ENCODE peak calls at places on chromosome 4, in four cellular contexts. One of them, this sample, is unnamed. For H3K4me1 and H3K27me3, the result is how much of the 10 kb centered on the place peaks cover.

GRCh38 chr4:2796261-2797187 is 3.6 kb downstream of the SH3BP2 start:
- DNase-seq in pancreas: peak
- DNase-seq in cardiac muscle cell: no peak
- DNase-seq in psoas muscle: peak
- DNase-seq in this sample: peak

GRCh38 chr4:152063301-152064235 is 302.8 kb upstream of the GATB start:
- DNase-seq in pancreas: no peak
- DNase-seq in cardiac muscle cell: no peak
- DNase-seq in psoas muscle: peak
- DNase-seq in this sample: no peak

GRCh38 chr4:182828678-182829025 is 88.5 kb downstream of the DCTD start:
- DNase-seq in pancreas: no peak
- DNase-seq in cardiac muscle cell: no peak
- DNase-seq in psoas muscle: no peak
- DNase-seq in this sample: no peak

GRCh38 chr4:159400782-159401712 is 298.2 kb downstream of the RAPGEF2 start:
- DNase-seq in pancreas: no peak
- DNase-seq in cardiac muscle cell: peak
- DNase-seq in psoas muscle: no peak
- DNase-seq in this sample: no peak

GRCh38 chr4:139368990-139369389 is 66.7 kb upstream of the NDUFC1 start:
- DNase-seq in pancreas: no peak
- DNase-seq in cardiac muscle cell: no peak
- DNase-seq in psoas muscle: no peak
- DNase-seq in this sample: no peak

GRCh38 chr4:46649390-46649789 is 259.5 kb upstream of the GABRA2 start:
- DNase-seq in pancreas: no peak
- DNase-seq in cardiac muscle cell: peak
- DNase-seq in psoas muscle: no peak
- DNase-seq in this sample: no peak

GRCh38 chr4:114287079-114287696 is 307.7 kb upstream of the ARSJ start:
- DNase-seq in pancreas: no peak
- DNase-seq in cardiac muscle cell: no peak
- DNase-seq in psoas muscle: no peak
- DNase-seq in this sample: no peak

GRCh38 chr4:140725556-140725955 is 30.6 kb downstream of the TBC1D9 start:
- DNase-seq in pancreas: no peak
- DNase-seq in cardiac muscle cell: no peak
- DNase-seq in psoas muscle: no peak
- DNase-seq in this sample: no peak

GRCh38 chr4:3436798-3437581 is 4.8 kb upstream of the HGFAC start:
- DNase-seq in pancreas: no peak
- DNase-seq in cardiac muscle cell: peak
- DNase-seq in psoas muscle: peak
- DNase-seq in this sample: peak

GRCh38 chr4:163542275-163542674 is 47.8 kb downstream of the TMA16 start:
- DNase-seq in pancreas: no peak
- DNase-seq in cardiac muscle cell: no peak
- DNase-seq in psoas muscle: no peak
- DNase-seq in this sample: no peak

GRCh38 chr4:48360285-48360965 is 19.1 kb downstream of the SLAIN2 start:
- DNase-seq in pancreas: no peak
- DNase-seq in cardiac muscle cell: peak
- DNase-seq in psoas muscle: no peak
- DNase-seq in this sample: no peak

GRCh38 chr4:82744284-82744963 is 54.2 kb downstream of the SCD5 start:
- DNase-seq in pancreas: peak
- DNase-seq in cardiac muscle cell: no peak
- DNase-seq in psoas muscle: no peak
- DNase-seq in this sample: no peak

GRCh38 chr4:2843909-2844584 is 403 bp downstream of the ADD1 start:
- DNase-seq in pancreas: peak
- DNase-seq in cardiac muscle cell: peak
- DNase-seq in psoas muscle: peak
- DNase-seq in this sample: peak

GRCh38 chr4:152500798-152501434 is 35.0 kb downstream of the FBXW7 start:
- DNase-seq in pancreas: peak
- DNase-seq in cardiac muscle cell: peak
- DNase-seq in psoas muscle: no peak
- DNase-seq in this sample: no peak

GRCh38 chr4:108001540-108001939 is 11.9 kb downstream of the HADH start:
- DNase-seq in pancreas: no peak
- DNase-seq in cardiac muscle cell: no peak
- DNase-seq in psoas muscle: no peak
- DNase-seq in this sample: no peak

GRCh38 chr4:38089961-38090360 is 129.8 kb downstream of the PTTG2 start:
- DNase-seq in pancreas: no peak
- DNase-seq in cardiac muscle cell: no peak
- DNase-seq in psoas muscle: no peak
- DNase-seq in this sample: no peak

GRCh38 chr4:128275351-128275750 is 12.3 kb downstream of the PGRMC2 start:
- DNase-seq in pancreas: no peak
- DNase-seq in cardiac muscle cell: no peak
- DNase-seq in psoas muscle: no peak
- DNase-seq in this sample: no peak

GRCh38 chr4:43008793-43009192 is 116.3 kb downstream of the GRXCR1 start:
- DNase-seq in pancreas: no peak
- DNase-seq in cardiac muscle cell: no peak
- DNase-seq in psoas muscle: no peak
- DNase-seq in this sample: no peak

GRCh38 chr4:84167579-84167978 is 331.5 kb downstream of the NKX6-1 start:
- DNase-seq in pancreas: no peak
- DNase-seq in cardiac muscle cell: no peak
- DNase-seq in psoas muscle: no peak
- DNase-seq in this sample: no peak

GRCh38 chr4:41745292-41746024 is 3.1 kb downstream of the PHOX2B start:
- DNase-seq in pancreas: no peak
- DNase-seq in cardiac muscle cell: no peak
- DNase-seq in psoas muscle: no peak
- DNase-seq in this sample: peak

GRCh38 chr4:40607224-40607623 is 22.4 kb downstream of the RBM47 start:
- DNase-seq in pancreas: no peak
- DNase-seq in cardiac muscle cell: peak
- DNase-seq in psoas muscle: no peak
- DNase-seq in this sample: no peak

GRCh38 chr4:126233483-126233882 is 918.7 kb downstream of the FAT4 start:
- DNase-seq in pancreas: no peak
- DNase-seq in cardiac muscle cell: no peak
- DNase-seq in psoas muscle: no peak
- DNase-seq in this sample: no peak

GRCh38 chr4:126242679-126243390 is 928.1 kb downstream of the FAT4 start:
- DNase-seq in pancreas: no peak
- DNase-seq in cardiac muscle cell: peak
- DNase-seq in psoas muscle: peak
- DNase-seq in this sample: no peak

GRCh38 chr4:126241631-126242030 is 926.9 kb downstream of the FAT4 start:
- DNase-seq in pancreas: no peak
- DNase-seq in cardiac muscle cell: peak
- DNase-seq in psoas muscle: no peak
- DNase-seq in this sample: no peak

GRCh38 chr4:126238010-126238409 is 923.3 kb downstream of the FAT4 start:
- DNase-seq in pancreas: no peak
- DNase-seq in cardiac muscle cell: no peak
- DNase-seq in psoas muscle: no peak
- DNase-seq in this sample: no peak
- H3K4me1 ChIP-seq in pancreas: under half
- H3K4me1 ChIP-seq in cardiac muscle cell: under half
- H3K4me1 ChIP-seq in psoas muscle: under half
- H3K4me1 ChIP-seq in this sample: under half

GRCh38 chr4:26069218-26069617 is 155.2 kb downstream of the SMIM20 start:
- DNase-seq in pancreas: no peak
- DNase-seq in cardiac muscle cell: peak
- DNase-seq in psoas muscle: no peak
- DNase-seq in this sample: no peak
- TF ChIP-seq CTCF in pancreas: peak
- TF ChIP-seq CTCF in cardiac muscle cell: peak
- TF ChIP-seq CTCF in psoas muscle: peak
- TF ChIP-seq CTCF in this sample: peak

GRCh38 chr4:11004818-11005217 is 320.2 kb upstream of the CLNK start:
- DNase-seq in pancreas: no peak
- DNase-seq in cardiac muscle cell: no peak
- DNase-seq in psoas muscle: no peak
- DNase-seq in this sample: no peak

GRCh38 chr4:11002961-11003360 is 318.4 kb upstream of the CLNK start:
- DNase-seq in pancreas: no peak
- DNase-seq in cardiac muscle cell: no peak
- DNase-seq in psoas muscle: no peak
- DNase-seq in this sample: no peak

GRCh38 chr4:11010624-11011023 is 326.1 kb upstream of the CLNK start:
- DNase-seq in pancreas: no peak
- DNase-seq in cardiac muscle cell: no peak
- DNase-seq in psoas muscle: no peak
- DNase-seq in this sample: no peak

GRCh38 chr4:11009281-11009680 is 324.7 kb upstream of the CLNK start:
- DNase-seq in pancreas: no peak
- DNase-seq in cardiac muscle cell: no peak
- DNase-seq in psoas muscle: no peak
- DNase-seq in this sample: no peak

DNA sequence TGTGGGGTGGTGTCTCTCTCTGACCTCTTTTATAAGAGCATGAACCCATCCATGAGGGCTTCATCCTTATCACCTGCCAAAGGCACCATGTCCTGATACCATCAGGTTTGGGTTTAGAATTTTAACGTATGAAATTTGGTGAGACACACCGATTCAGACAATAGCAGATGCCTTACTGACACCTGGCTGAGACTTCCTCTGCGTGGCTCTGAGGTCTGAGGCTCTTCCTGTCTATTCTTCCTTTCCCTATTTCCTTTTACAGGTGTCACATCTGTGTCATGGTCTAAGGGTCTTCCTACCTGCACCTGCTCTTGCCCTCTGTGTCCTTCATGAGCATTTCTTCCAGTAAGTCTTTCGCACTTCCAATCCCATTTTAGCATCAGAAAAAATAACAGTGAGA is 320.8 kb upstream of the CLNK start:
- DNase-seq in pancreas: no peak
- DNase-seq in cardiac muscle cell: no peak
- DNase-seq in psoas muscle: no peak
- DNase-seq in this sample: no peak
- H3K27me3 ChIP-seq in pancreas: under half
- H3K27me3 ChIP-seq in cardiac muscle cell: under half
- H3K27me3 ChIP-seq in psoas muscle: under half
- H3K27me3 ChIP-seq in this sample: under half

GRCh38 chr4:11889099-11889498 is 460.4 kb upstream of the HS3ST1 start:
- DNase-seq in pancreas: no peak
- DNase-seq in cardiac muscle cell: peak
- DNase-seq in psoas muscle: no peak
- DNase-seq in this sample: no peak
- H3K4me1 ChIP-seq in pancreas: under half
- H3K4me1 ChIP-seq in cardiac muscle cell: under half
- H3K4me1 ChIP-seq in psoas muscle: under half
- H3K4me1 ChIP-seq in this sample: under half

GRCh38 chr4:121370729-121371325 is 10.0 kb downstream of the QRFPR start:
- DNase-seq in pancreas: no peak
- DNase-seq in cardiac muscle cell: peak
- DNase-seq in psoas muscle: no peak
- DNase-seq in this sample: no peak
- TF ChIP-seq CTCF in pancreas: peak
- TF ChIP-seq CTCF in cardiac muscle cell: peak
- TF ChIP-seq CTCF in psoas muscle: peak
- TF ChIP-seq CTCF in this sample: peak

GRCh38 chr4:1050486-1051213 is 39.2 kb downstream of the FGFRL1 start:
- DNase-seq in pancreas: no peak
- DNase-seq in cardiac muscle cell: peak
- DNase-seq in psoas muscle: no peak
- DNase-seq in this sample: no peak

GRCh38 chr4:1047106-1047975 is 35.9 kb downstream of the FGFRL1 start:
- DNase-seq in pancreas: peak
- DNase-seq in cardiac muscle cell: no peak
- DNase-seq in psoas muscle: peak
- DNase-seq in this sample: peak

GRCh38 chr4:1049591-1049905 is 38.1 kb downstream of the FGFRL1 start:
- DNase-seq in pancreas: peak
- DNase-seq in cardiac muscle cell: no peak
- DNase-seq in psoas muscle: no peak
- DNase-seq in this sample: peak

GRCh38 chr4:1048781-1049590 is 37.6 kb downstream of the FGFRL1 start:
- DNase-seq in pancreas: no peak
- DNase-seq in cardiac muscle cell: no peak
- DNase-seq in psoas muscle: no peak
- DNase-seq in this sample: peak

DNA sequence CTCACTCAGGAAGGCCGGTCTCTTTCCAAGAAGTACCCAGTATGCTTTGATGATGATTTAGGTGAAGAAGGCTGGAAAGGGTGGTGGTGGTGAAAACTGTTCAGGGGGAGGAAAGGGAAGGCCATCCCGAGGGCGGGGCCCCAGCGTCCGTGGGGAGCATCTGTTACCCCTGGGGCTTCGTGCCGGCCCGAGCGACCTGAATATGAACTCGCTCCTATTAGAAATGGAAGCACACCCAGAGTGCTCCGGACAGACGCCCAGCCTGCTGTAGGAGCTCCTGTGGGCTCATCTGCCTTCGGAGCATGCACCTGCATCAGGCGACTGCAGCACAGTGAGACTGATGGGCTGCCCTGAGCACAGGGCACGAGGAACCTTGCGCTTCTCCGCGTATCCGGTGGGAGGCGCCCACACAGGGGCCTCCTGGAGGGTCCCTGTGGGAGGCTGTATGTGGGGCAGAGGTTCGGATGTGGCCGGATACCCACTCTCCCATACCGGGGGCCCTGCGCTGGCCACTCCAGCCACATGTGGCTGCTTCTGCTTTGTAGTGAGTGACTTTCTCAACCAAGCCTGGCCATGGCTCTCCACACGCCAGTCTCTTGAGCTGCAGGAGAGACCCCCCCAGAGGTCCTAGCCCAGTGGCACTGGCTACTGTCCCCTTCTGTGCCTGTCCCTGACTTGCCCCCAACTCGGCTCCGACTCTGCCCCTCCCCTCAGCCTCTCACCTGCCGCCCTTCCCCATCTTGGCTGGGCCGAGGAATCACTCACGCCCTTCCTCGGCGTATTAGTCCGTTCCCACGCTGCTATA is 36.8 kb downstream of the FGFRL1 start:
- DNase-seq in pancreas: no peak
- DNase-seq in cardiac muscle cell: no peak
- DNase-seq in psoas muscle: peak
- DNase-seq in this sample: peak
- H3K27me3 ChIP-seq in pancreas: under half
- H3K27me3 ChIP-seq in cardiac muscle cell: half or more
- H3K27me3 ChIP-seq in psoas muscle: under half
- H3K27me3 ChIP-seq in this sample: half or more

GRCh38 chr4:67459164-67459563 is 86.1 kb downstream of the CENPC start:
- DNase-seq in pancreas: no peak
- DNase-seq in cardiac muscle cell: no peak
- DNase-seq in psoas muscle: no peak
- DNase-seq in this sample: no peak
- H3K4me1 ChIP-seq in pancreas: under half
- H3K4me1 ChIP-seq in cardiac muscle cell: under half
- H3K4me1 ChIP-seq in psoas muscle: under half
- H3K4me1 ChIP-seq in this sample: under half